ENCODE peak calls at places on chromosomes 13 and 19, in ten cellular contexts. One of them, this sample, is unnamed.

GRCh38 chr19:38734426-38735256 is 9.6 kb downstream of the CAPN12 start:
- DNase-seq in endothelial cell: no peak
- DNase-seq in body of pancreas: no peak
- DNase-seq in putamen: no peak
- DNase-seq in stimulated activated CD4-positive, alpha-beta T cell treated with anti-CD3 and anti-CD28 coated beads, Interleukin-12 subunit alpha, Interleukin-12 subunit beta, amount 100 ng/mL, for 24 hours: no peak
- DNase-seq in activated CD8-positive, alpha-beta memory T cell treated with anti-CD3 and anti-CD28 coated beads for 24 hours: peak
- DNase-seq in glutamatergic neuron: peak
- DNase-seq in activated CD4-positive, alpha-beta T cell treated with anti-CD3 and anti-CD28 coated beads for 4 hours: no peak
- DNase-seq in NCI-H774: no peak
- DNase-seq in NCI-H2029 treated with DMSO at 0.1 percent for 48 hours: peak
- DNase-seq in this sample: no peak

GRCh38 chr13:83780201-83780600 is 102.1 kb downstream of the SLITRK1 start:
- DNase-seq in endothelial cell: peak
- DNase-seq in activated CD8-positive, alpha-beta memory T cell treated with anti-CD3 and anti-CD28 coated beads for 24 hours: no peak
- DNase-seq in stimulated activated CD4-positive, alpha-beta T cell treated with anti-CD3 and anti-CD28 coated beads, Interleukin-12 subunit alpha, Interleukin-12 subunit beta, amount 100 ng/mL, for 24 hours: no peak
- DNase-seq in NCI-H2029 treated with DMSO at 0.1 percent for 48 hours: no peak
- DNase-seq in activated CD4-positive, alpha-beta T cell treated with anti-CD3 and anti-CD28 coated beads for 4 hours: no peak
- DNase-seq in body of pancreas: peak
- DNase-seq in NCI-H774: no peak
- DNase-seq in putamen: no peak
- DNase-seq in glutamatergic neuron: no peak
- DNase-seq in this sample: no peak

GRCh38 chr13:111281751-111282311 is 38.6 kb upstream of the TEX29 start:
- DNase-seq in glutamatergic neuron: no peak
- DNase-seq in activated CD8-positive, alpha-beta memory T cell treated with anti-CD3 and anti-CD28 coated beads for 24 hours: no peak
- DNase-seq in activated CD4-positive, alpha-beta T cell treated with anti-CD3 and anti-CD28 coated beads for 4 hours: no peak
- DNase-seq in NCI-H2029 treated with DMSO at 0.1 percent for 48 hours: no peak
- DNase-seq in stimulated activated CD4-positive, alpha-beta T cell treated with anti-CD3 and anti-CD28 coated beads, Interleukin-12 subunit alpha, Interleukin-12 subunit beta, amount 100 ng/mL, for 24 hours: no peak
- DNase-seq in putamen: peak
- DNase-seq in body of pancreas: no peak
- DNase-seq in endothelial cell: no peak
- DNase-seq in NCI-H774: peak
- DNase-seq in this sample: no peak

GRCh38 chr13:40375522-40376171 is 290.8 kb downstream of the FOXO1 start:
- DNase-seq in endothelial cell: no peak
- DNase-seq in activated CD8-positive, alpha-beta memory T cell treated with anti-CD3 and anti-CD28 coated beads for 24 hours: peak
- DNase-seq in NCI-H774: no peak
- DNase-seq in stimulated activated CD4-positive, alpha-beta T cell treated with anti-CD3 and anti-CD28 coated beads, Interleukin-12 subunit alpha, Interleukin-12 subunit beta, amount 100 ng/mL, for 24 hours: no peak
- DNase-seq in putamen: no peak
- DNase-seq in activated CD4-positive, alpha-beta T cell treated with anti-CD3 and anti-CD28 coated beads for 4 hours: no peak
- DNase-seq in body of pancreas: no peak
- DNase-seq in NCI-H2029 treated with DMSO at 0.1 percent for 48 hours: no peak
- DNase-seq in glutamatergic neuron: no peak
- DNase-seq in this sample: no peak

GRCh38 chr19:32691291-32691951 is at the start of gene NUDT19:
- DNase-seq in activated CD4-positive, alpha-beta T cell treated with anti-CD3 and anti-CD28 coated beads for 4 hours: peak
- DNase-seq in putamen: peak
- DNase-seq in glutamatergic neuron: peak
- DNase-seq in NCI-H774: peak
- DNase-seq in NCI-H2029 treated with DMSO at 0.1 percent for 48 hours: peak
- DNase-seq in stimulated activated CD4-positive, alpha-beta T cell treated with anti-CD3 and anti-CD28 coated beads, Interleukin-12 subunit alpha, Interleukin-12 subunit beta, amount 100 ng/mL, for 24 hours: peak
- DNase-seq in body of pancreas: peak
- DNase-seq in activated CD8-positive, alpha-beta memory T cell treated with anti-CD3 and anti-CD28 coated beads for 24 hours: peak
- DNase-seq in endothelial cell: no peak
- DNase-seq in this sample: peak

GRCh38 chr13:74683411-74683810 is 549.2 kb upstream of the KLF12 start:
- DNase-seq in activated CD4-positive, alpha-beta T cell treated with anti-CD3 and anti-CD28 coated beads for 4 hours: no peak
- DNase-seq in body of pancreas: no peak
- DNase-seq in NCI-H2029 treated with DMSO at 0.1 percent for 48 hours: no peak
- DNase-seq in putamen: no peak
- DNase-seq in glutamatergic neuron: no peak
- DNase-seq in endothelial cell: peak
- DNase-seq in NCI-H774: no peak
- DNase-seq in activated CD8-positive, alpha-beta memory T cell treated with anti-CD3 and anti-CD28 coated beads for 24 hours: no peak
- DNase-seq in stimulated activated CD4-positive, alpha-beta T cell treated with anti-CD3 and anti-CD28 coated beads, Interleukin-12 subunit alpha, Interleukin-12 subunit beta, amount 100 ng/mL, for 24 hours: no peak
- DNase-seq in this sample: no peak

GRCh38 chr13:36666482-36667264 is 7.1 kb upstream of the SERTM1 start:
- DNase-seq in NCI-H774: no peak
- DNase-seq in activated CD4-positive, alpha-beta T cell treated with anti-CD3 and anti-CD28 coated beads for 4 hours: no peak
- DNase-seq in stimulated activated CD4-positive, alpha-beta T cell treated with anti-CD3 and anti-CD28 coated beads, Interleukin-12 subunit alpha, Interleukin-12 subunit beta, amount 100 ng/mL, for 24 hours: no peak
- DNase-seq in activated CD8-positive, alpha-beta memory T cell treated with anti-CD3 and anti-CD28 coated beads for 24 hours: no peak
- DNase-seq in endothelial cell: no peak
- DNase-seq in NCI-H2029 treated with DMSO at 0.1 percent for 48 hours: no peak
- DNase-seq in putamen: no peak
- DNase-seq in glutamatergic neuron: no peak
- DNase-seq in body of pancreas: no peak
- DNase-seq in this sample: peak

GRCh38 chr19:43814663-43815352 is 12.3 kb upstream of the ZNF283 start:
- DNase-seq in activated CD8-positive, alpha-beta memory T cell treated with anti-CD3 and anti-CD28 coated beads for 24 hours: no peak
- DNase-seq in stimulated activated CD4-positive, alpha-beta T cell treated with anti-CD3 and anti-CD28 coated beads, Interleukin-12 subunit alpha, Interleukin-12 subunit beta, amount 100 ng/mL, for 24 hours: no peak
- DNase-seq in body of pancreas: no peak
- DNase-seq in putamen: no peak
- DNase-seq in endothelial cell: no peak
- DNase-seq in glutamatergic neuron: no peak
- DNase-seq in NCI-H2029 treated with DMSO at 0.1 percent for 48 hours: no peak
- DNase-seq in activated CD4-positive, alpha-beta T cell treated with anti-CD3 and anti-CD28 coated beads for 4 hours: no peak
- DNase-seq in NCI-H774: no peak
- DNase-seq in this sample: no peak

GRCh38 chr13:33761744-33762143 is 56.2 kb upstream of the RFC3 start:
- DNase-seq in activated CD4-positive, alpha-beta T cell treated with anti-CD3 and anti-CD28 coated beads for 4 hours: no peak
- DNase-seq in putamen: no peak
- DNase-seq in activated CD8-positive, alpha-beta memory T cell treated with anti-CD3 and anti-CD28 coated beads for 24 hours: no peak
- DNase-seq in glutamatergic neuron: no peak
- DNase-seq in NCI-H774: peak
- DNase-seq in stimulated activated CD4-positive, alpha-beta T cell treated with anti-CD3 and anti-CD28 coated beads, Interleukin-12 subunit alpha, Interleukin-12 subunit beta, amount 100 ng/mL, for 24 hours: no peak
- DNase-seq in NCI-H2029 treated with DMSO at 0.1 percent for 48 hours: no peak
- DNase-seq in body of pancreas: no peak
- DNase-seq in endothelial cell: no peak
- DNase-seq in this sample: no peak

GRCh38 chr13:68176486-68176885 is 946.4 kb upstream of the PCDH9 start:
- DNase-seq in NCI-H2029 treated with DMSO at 0.1 percent for 48 hours: no peak
- DNase-seq in stimulated activated CD4-positive, alpha-beta T cell treated with anti-CD3 and anti-CD28 coated beads, Interleukin-12 subunit alpha, Interleukin-12 subunit beta, amount 100 ng/mL, for 24 hours: no peak
- DNase-seq in body of pancreas: no peak
- DNase-seq in putamen: no peak
- DNase-seq in activated CD4-positive, alpha-beta T cell treated with anti-CD3 and anti-CD28 coated beads for 4 hours: no peak
- DNase-seq in endothelial cell: no peak
- DNase-seq in activated CD8-positive, alpha-beta memory T cell treated with anti-CD3 and anti-CD28 coated beads for 24 hours: no peak
- DNase-seq in NCI-H774: no peak
- DNase-seq in glutamatergic neuron: no peak
- DNase-seq in this sample: no peak

GRCh38 chr13:73248711-73249580 is 190.1 kb downstream of the KLF5 start:
- DNase-seq in endothelial cell: no peak
- DNase-seq in body of pancreas: peak
- DNase-seq in stimulated activated CD4-positive, alpha-beta T cell treated with anti-CD3 and anti-CD28 coated beads, Interleukin-12 subunit alpha, Interleukin-12 subunit beta, amount 100 ng/mL, for 24 hours: no peak
- DNase-seq in putamen: no peak
- DNase-seq in activated CD8-positive, alpha-beta memory T cell treated with anti-CD3 and anti-CD28 coated beads for 24 hours: no peak
- DNase-seq in glutamatergic neuron: no peak
- DNase-seq in NCI-H2029 treated with DMSO at 0.1 percent for 48 hours: no peak
- DNase-seq in NCI-H774: no peak
- DNase-seq in activated CD4-positive, alpha-beta T cell treated with anti-CD3 and anti-CD28 coated beads for 4 hours: no peak
- DNase-seq in this sample: no peak

GRCh38 chr13:73399347-73400216 is 340.8 kb downstream of the KLF5 start:
- DNase-seq in NCI-H2029 treated with DMSO at 0.1 percent for 48 hours: no peak
- DNase-seq in NCI-H774: no peak
- DNase-seq in activated CD4-positive, alpha-beta T cell treated with anti-CD3 and anti-CD28 coated beads for 4 hours: no peak
- DNase-seq in glutamatergic neuron: no peak
- DNase-seq in putamen: no peak
- DNase-seq in activated CD8-positive, alpha-beta memory T cell treated with anti-CD3 and anti-CD28 coated beads for 24 hours: no peak
- DNase-seq in body of pancreas: no peak
- DNase-seq in stimulated activated CD4-positive, alpha-beta T cell treated with anti-CD3 and anti-CD28 coated beads, Interleukin-12 subunit alpha, Interleukin-12 subunit beta, amount 100 ng/mL, for 24 hours: no peak
- DNase-seq in endothelial cell: no peak
- DNase-seq in this sample: peak

GRCh38 chr19:7928741-7929701 is 3.1 kb upstream of the CTXN1 start:
- DNase-seq in activated CD8-positive, alpha-beta memory T cell treated with anti-CD3 and anti-CD28 coated beads for 24 hours: peak
- DNase-seq in NCI-H774: no peak
- DNase-seq in putamen: no peak
- DNase-seq in stimulated activated CD4-positive, alpha-beta T cell treated with anti-CD3 and anti-CD28 coated beads, Interleukin-12 subunit alpha, Interleukin-12 subunit beta, amount 100 ng/mL, for 24 hours: peak
- DNase-seq in glutamatergic neuron: peak
- DNase-seq in endothelial cell: peak
- DNase-seq in activated CD4-positive, alpha-beta T cell treated with anti-CD3 and anti-CD28 coated beads for 4 hours: peak
- DNase-seq in body of pancreas: peak
- DNase-seq in NCI-H2029 treated with DMSO at 0.1 percent for 48 hours: no peak
- DNase-seq in this sample: no peak

GRCh38 chr13:99642006-99642405 is 140.7 kb downstream of the TM9SF2 start:
- DNase-seq in activated CD4-positive, alpha-beta T cell treated with anti-CD3 and anti-CD28 coated beads for 4 hours: no peak
- DNase-seq in putamen: no peak
- DNase-seq in activated CD8-positive, alpha-beta memory T cell treated with anti-CD3 and anti-CD28 coated beads for 24 hours: no peak
- DNase-seq in glutamatergic neuron: no peak
- DNase-seq in NCI-H2029 treated with DMSO at 0.1 percent for 48 hours: no peak
- DNase-seq in body of pancreas: no peak
- DNase-seq in endothelial cell: no peak
- DNase-seq in NCI-H774: no peak
- DNase-seq in stimulated activated CD4-positive, alpha-beta T cell treated with anti-CD3 and anti-CD28 coated beads, Interleukin-12 subunit alpha, Interleukin-12 subunit beta, amount 100 ng/mL, for 24 hours: no peak
- DNase-seq in this sample: no peak

GRCh38 chr19:33649919-33650305 is 28.2 kb downstream of the CHST8 start:
- DNase-seq in stimulated activated CD4-positive, alpha-beta T cell treated with anti-CD3 and anti-CD28 coated beads, Interleukin-12 subunit alpha, Interleukin-12 subunit beta, amount 100 ng/mL, for 24 hours: no peak
- DNase-seq in glutamatergic neuron: no peak
- DNase-seq in body of pancreas: no peak
- DNase-seq in activated CD4-positive, alpha-beta T cell treated with anti-CD3 and anti-CD28 coated beads for 4 hours: no peak
- DNase-seq in endothelial cell: no peak
- DNase-seq in NCI-H2029 treated with DMSO at 0.1 percent for 48 hours: no peak
- DNase-seq in putamen: no peak
- DNase-seq in NCI-H774: no peak
- DNase-seq in activated CD8-positive, alpha-beta memory T cell treated with anti-CD3 and anti-CD28 coated beads for 24 hours: no peak
- DNase-seq in this sample: no peak

GRCh38 chr19:5219551-5220304 is 120.9 kb downstream of the PTPRS start:
- DNase-seq in putamen: no peak
- DNase-seq in endothelial cell: no peak
- DNase-seq in stimulated activated CD4-positive, alpha-beta T cell treated with anti-CD3 and anti-CD28 coated beads, Interleukin-12 subunit alpha, Interleukin-12 subunit beta, amount 100 ng/mL, for 24 hours: no peak
- DNase-seq in activated CD8-positive, alpha-beta memory T cell treated with anti-CD3 and anti-CD28 coated beads for 24 hours: no peak
- DNase-seq in NCI-H774: no peak
- DNase-seq in NCI-H2029 treated with DMSO at 0.1 percent for 48 hours: no peak
- DNase-seq in glutamatergic neuron: no peak
- DNase-seq in activated CD4-positive, alpha-beta T cell treated with anti-CD3 and anti-CD28 coated beads for 4 hours: no peak
- DNase-seq in body of pancreas: no peak
- DNase-seq in this sample: no peak

GRCh38 chr19:38021356-38021755 is 114.3 kb downstream of the SIPA1L3 start:
- DNase-seq in body of pancreas: no peak
- DNase-seq in NCI-H2029 treated with DMSO at 0.1 percent for 48 hours: no peak
- DNase-seq in NCI-H774: no peak
- DNase-seq in activated CD4-positive, alpha-beta T cell treated with anti-CD3 and anti-CD28 coated beads for 4 hours: no peak
- DNase-seq in stimulated activated CD4-positive, alpha-beta T cell treated with anti-CD3 and anti-CD28 coated beads, Interleukin-12 subunit alpha, Interleukin-12 subunit beta, amount 100 ng/mL, for 24 hours: no peak
- DNase-seq in putamen: no peak
- DNase-seq in activated CD8-positive, alpha-beta memory T cell treated with anti-CD3 and anti-CD28 coated beads for 24 hours: no peak
- DNase-seq in endothelial cell: no peak
- DNase-seq in glutamatergic neuron: no peak
- DNase-seq in this sample: no peak

GRCh38 chr19:4288091-4288777 is 9.2 kb downstream of the SHD start:
- DNase-seq in endothelial cell: no peak
- DNase-seq in NCI-H774: no peak
- DNase-seq in activated CD8-positive, alpha-beta memory T cell treated with anti-CD3 and anti-CD28 coated beads for 24 hours: no peak
- DNase-seq in putamen: no peak
- DNase-seq in glutamatergic neuron: no peak
- DNase-seq in NCI-H2029 treated with DMSO at 0.1 percent for 48 hours: no peak
- DNase-seq in activated CD4-positive, alpha-beta T cell treated with anti-CD3 and anti-CD28 coated beads for 4 hours: no peak
- DNase-seq in stimulated activated CD4-positive, alpha-beta T cell treated with anti-CD3 and anti-CD28 coated beads, Interleukin-12 subunit alpha, Interleukin-12 subunit beta, amount 100 ng/mL, for 24 hours: no peak
- DNase-seq in body of pancreas: no peak
- DNase-seq in this sample: no peak

GRCh38 chr19:1154731-1155351 is 19.2 kb downstream of the SBNO2 start:
- DNase-seq in putamen: no peak
- DNase-seq in NCI-H774: no peak
- DNase-seq in body of pancreas: peak
- DNase-seq in activated CD8-positive, alpha-beta memory T cell treated with anti-CD3 and anti-CD28 coated beads for 24 hours: no peak
- DNase-seq in glutamatergic neuron: no peak
- DNase-seq in endothelial cell: no peak
- DNase-seq in NCI-H2029 treated with DMSO at 0.1 percent for 48 hours: no peak
- DNase-seq in stimulated activated CD4-positive, alpha-beta T cell treated with anti-CD3 and anti-CD28 coated beads, Interleukin-12 subunit alpha, Interleukin-12 subunit beta, amount 100 ng/mL, for 24 hours: no peak
- DNase-seq in activated CD4-positive, alpha-beta T cell treated with anti-CD3 and anti-CD28 coated beads for 4 hours: no peak
- DNase-seq in this sample: no peak

GRCh38 chr13:85313761-85314503 is 485.3 kb downstream of the SLITRK6 start:
- DNase-seq in activated CD4-positive, alpha-beta T cell treated with anti-CD3 and anti-CD28 coated beads for 4 hours: no peak
- DNase-seq in NCI-H774: no peak
- DNase-seq in endothelial cell: no peak
- DNase-seq in glutamatergic neuron: no peak
- DNase-seq in putamen: no peak
- DNase-seq in body of pancreas: no peak
- DNase-seq in NCI-H2029 treated with DMSO at 0.1 percent for 48 hours: no peak
- DNase-seq in activated CD8-positive, alpha-beta memory T cell treated with anti-CD3 and anti-CD28 coated beads for 24 hours: no peak
- DNase-seq in stimulated activated CD4-positive, alpha-beta T cell treated with anti-CD3 and anti-CD28 coated beads, Interleukin-12 subunit alpha, Interleukin-12 subunit beta, amount 100 ng/mL, for 24 hours: no peak
- DNase-seq in this sample: no peak

GRCh38 chr13:26599403-26599802 is 41.9 kb downstream of the WASF3 start:
- DNase-seq in putamen: no peak
- DNase-seq in activated CD8-positive, alpha-beta memory T cell treated with anti-CD3 and anti-CD28 coated beads for 24 hours: no peak
- DNase-seq in endothelial cell: no peak
- DNase-seq in stimulated activated CD4-positive, alpha-beta T cell treated with anti-CD3 and anti-CD28 coated beads, Interleukin-12 subunit alpha, Interleukin-12 subunit beta, amount 100 ng/mL, for 24 hours: no peak
- DNase-seq in NCI-H774: no peak
- DNase-seq in activated CD4-positive, alpha-beta T cell treated with anti-CD3 and anti-CD28 coated beads for 4 hours: no peak
- DNase-seq in glutamatergic neuron: no peak
- DNase-seq in NCI-H2029 treated with DMSO at 0.1 percent for 48 hours: no peak
- DNase-seq in body of pancreas: no peak
- DNase-seq in this sample: no peak

GRCh38 chr13:73622375-73622774 is 511.8 kb downstream of the KLF12 start:
- DNase-seq in stimulated activated CD4-positive, alpha-beta T cell treated with anti-CD3 and anti-CD28 coated beads, Interleukin-12 subunit alpha, Interleukin-12 subunit beta, amount 100 ng/mL, for 24 hours: no peak
- DNase-seq in activated CD8-positive, alpha-beta memory T cell treated with anti-CD3 and anti-CD28 coated beads for 24 hours: no peak
- DNase-seq in putamen: no peak
- DNase-seq in activated CD4-positive, alpha-beta T cell treated with anti-CD3 and anti-CD28 coated beads for 4 hours: no peak
- DNase-seq in NCI-H774: no peak
- DNase-seq in endothelial cell: no peak
- DNase-seq in glutamatergic neuron: no peak
- DNase-seq in NCI-H2029 treated with DMSO at 0.1 percent for 48 hours: no peak
- DNase-seq in body of pancreas: no peak
- DNase-seq in this sample: no peak

GRCh38 chr19:52527954-52528326 is 472 bp downstream of the ZNF808 start:
- DNase-seq in activated CD4-positive, alpha-beta T cell treated with anti-CD3 and anti-CD28 coated beads for 4 hours: peak
- DNase-seq in stimulated activated CD4-positive, alpha-beta T cell treated with anti-CD3 and anti-CD28 coated beads, Interleukin-12 subunit alpha, Interleukin-12 subunit beta, amount 100 ng/mL, for 24 hours: no peak
- DNase-seq in activated CD8-positive, alpha-beta memory T cell treated with anti-CD3 and anti-CD28 coated beads for 24 hours: no peak
- DNase-seq in endothelial cell: peak
- DNase-seq in NCI-H774: no peak
- DNase-seq in glutamatergic neuron: peak
- DNase-seq in body of pancreas: peak
- DNase-seq in NCI-H2029 treated with DMSO at 0.1 percent for 48 hours: no peak
- DNase-seq in putamen: peak
- DNase-seq in this sample: no peak

GRCh38 chr13:28329395-28330158 is 165.4 kb downstream of the FLT1 start:
- DNase-seq in endothelial cell: peak
- DNase-seq in putamen: no peak
- DNase-seq in glutamatergic neuron: no peak
- DNase-seq in activated CD8-positive, alpha-beta memory T cell treated with anti-CD3 and anti-CD28 coated beads for 24 hours: no peak
- DNase-seq in activated CD4-positive, alpha-beta T cell treated with anti-CD3 and anti-CD28 coated beads for 4 hours: no peak
- DNase-seq in NCI-H774: no peak
- DNase-seq in stimulated activated CD4-positive, alpha-beta T cell treated with anti-CD3 and anti-CD28 coated beads, Interleukin-12 subunit alpha, Interleukin-12 subunit beta, amount 100 ng/mL, for 24 hours: no peak
- DNase-seq in NCI-H2029 treated with DMSO at 0.1 percent for 48 hours: no peak
- DNase-seq in body of pancreas: no peak
- DNase-seq in this sample: no peak

GRCh38 chr19:6099633-6100032 is 10.7 kb downstream of the RFX2 start:
- DNase-seq in NCI-H2029 treated with DMSO at 0.1 percent for 48 hours: no peak
- DNase-seq in stimulated activated CD4-positive, alpha-beta T cell treated with anti-CD3 and anti-CD28 coated beads, Interleukin-12 subunit alpha, Interleukin-12 subunit beta, amount 100 ng/mL, for 24 hours: no peak
- DNase-seq in body of pancreas: no peak
- DNase-seq in activated CD4-positive, alpha-beta T cell treated with anti-CD3 and anti-CD28 coated beads for 4 hours: no peak
- DNase-seq in glutamatergic neuron: no peak
- DNase-seq in NCI-H774: no peak
- DNase-seq in activated CD8-positive, alpha-beta memory T cell treated with anti-CD3 and anti-CD28 coated beads for 24 hours: no peak
- DNase-seq in endothelial cell: no peak
- DNase-seq in putamen: no peak
- DNase-seq in this sample: no peak

GRCh38 chr19:49669511-49669910 is 3.8 kb downstream of the BCL2L12 start:
- DNase-seq in NCI-H2029 treated with DMSO at 0.1 percent for 48 hours: no peak
- DNase-seq in activated CD8-positive, alpha-beta memory T cell treated with anti-CD3 and anti-CD28 coated beads for 24 hours: no peak
- DNase-seq in stimulated activated CD4-positive, alpha-beta T cell treated with anti-CD3 and anti-CD28 coated beads, Interleukin-12 subunit alpha, Interleukin-12 subunit beta, amount 100 ng/mL, for 24 hours: no peak
- DNase-seq in endothelial cell: no peak
- DNase-seq in NCI-H774: no peak
- DNase-seq in activated CD4-positive, alpha-beta T cell treated with anti-CD3 and anti-CD28 coated beads for 4 hours: no peak
- DNase-seq in putamen: no peak
- DNase-seq in glutamatergic neuron: no peak
- DNase-seq in body of pancreas: no peak
- DNase-seq in this sample: no peak

GRCh38 chr13:59747529-59747928 is 416.2 kb downstream of the DIAPH3 start:
- DNase-seq in stimulated activated CD4-positive, alpha-beta T cell treated with anti-CD3 and anti-CD28 coated beads, Interleukin-12 subunit alpha, Interleukin-12 subunit beta, amount 100 ng/mL, for 24 hours: no peak
- DNase-seq in NCI-H2029 treated with DMSO at 0.1 percent for 48 hours: no peak
- DNase-seq in activated CD8-positive, alpha-beta memory T cell treated with anti-CD3 and anti-CD28 coated beads for 24 hours: no peak
- DNase-seq in glutamatergic neuron: no peak
- DNase-seq in putamen: no peak
- DNase-seq in endothelial cell: no peak
- DNase-seq in body of pancreas: no peak
- DNase-seq in NCI-H774: no peak
- DNase-seq in activated CD4-positive, alpha-beta T cell treated with anti-CD3 and anti-CD28 coated beads for 4 hours: no peak
- DNase-seq in this sample: no peak

GRCh38 chr13:35765941-35766340 is 289.5 kb upstream of the MAB21L1 start:
- DNase-seq in putamen: no peak
- DNase-seq in NCI-H2029 treated with DMSO at 0.1 percent for 48 hours: no peak
- DNase-seq in body of pancreas: no peak
- DNase-seq in NCI-H774: no peak
- DNase-seq in endothelial cell: no peak
- DNase-seq in stimulated activated CD4-positive, alpha-beta T cell treated with anti-CD3 and anti-CD28 coated beads, Interleukin-12 subunit alpha, Interleukin-12 subunit beta, amount 100 ng/mL, for 24 hours: no peak
- DNase-seq in activated CD4-positive, alpha-beta T cell treated with anti-CD3 and anti-CD28 coated beads for 4 hours: no peak
- DNase-seq in activated CD8-positive, alpha-beta memory T cell treated with anti-CD3 and anti-CD28 coated beads for 24 hours: no peak
- DNase-seq in glutamatergic neuron: no peak
- DNase-seq in this sample: no peak